ENCODE peak calls at places on chromosome 5, in ten cellular contexts. X is tibial artery, M is gastrocnemius medialis, A is astrocyte of the cerebellum, Z is colonic mucosa, G is mucosa of descending colon, I is WERI-Rb-1, T is GM23338, K is K562, B is adrenal gland. Y is an unnamed sample.

GRCh38 chr5:10533218-10533617 is 30.7 kb upstream of the ANKRD33B start:
- DNase-seq in X (no peak), M (no peak), A (no peak), Z (no peak), G (no peak), I (peak; percentile 98), T (peak; percentile 78), K (no peak), B (no peak), Y (no peak)

GRCh38 chr5:54162184-54162583 is 148.2 kb downstream of the ARL15 start:
- DNase-seq in X (no peak), M (no peak), A (no peak), Z (no peak), G (no peak), I (no peak), T (no peak), K (peak; percentile 65), B (no peak), Y (no peak)

GRCh38 chr5:35780236-35780635 is 76.5 kb upstream of the IL7R start:
- DNase-seq in X (no peak), M (no peak), A (no peak), Z (no peak), G (no peak), I (no peak), T (no peak), K (no peak), B (no peak), Y (no peak)

GRCh38 chr5:98483301-98483700 is 290.2 kb upstream of the RGMB start:
- DNase-seq in X (no peak), M (no peak), A (no peak), Z (no peak), G (no peak), I (no peak), T (no peak), K (no peak), B (no peak), Y (peak; percentile 88)

GRCh38 chr5:72292411-72292810 is 27.6 kb downstream of the MRPS27 start:
- DNase-seq in X (no peak), M (no peak), A (no peak), Z (no peak), G (no peak), I (no peak), T (no peak), K (no peak), B (no peak), Y (no peak)

GRCh38 chr5:139473105-139473504 is 2.3 kb downstream of the SMIM33 start:
- DNase-seq in X (no peak), M (no peak), A (no peak), Z (no peak), G (no peak), I (peak; percentile 40), T (peak; percentile 86), K (no peak), B (no peak), Y (no peak)

GRCh38 chr5:147190236-147190815 is 44.5 kb upstream of the STK32A start:
- DNase-seq in X (no peak), M (no peak), A (peak; percentile 55), Z (no peak), G (no peak), I (no peak), T (no peak), K (no peak), B (no peak), Y (no peak)

GRCh38 chr5:74946471-74946870 is 80.3 kb upstream of the FAM169A start:
- DNase-seq in X (no peak), M (no peak), A (no peak), Z (no peak), G (no peak), I (no peak), T (no peak), K (no peak), B (no peak), Y (no peak)

GRCh38 chr5:22372376-22372775 is 480.8 kb downstream of the CDH12 start:
- DNase-seq in X (no peak), M (no peak), A (no peak), Z (no peak), G (no peak), I (no peak), T (no peak), K (no peak), B (no peak), Y (no peak)

GRCh38 chr5:65774346-65774745 is 52.3 kb downstream of the NLN start:
- DNase-seq in X (no peak), M (no peak), A (peak; percentile 68), Z (no peak), G (no peak), I (no peak), T (no peak), K (no peak), B (no peak), Y (peak; percentile 56)

GRCh38 chr5:143601917-143602333 is 198.4 kb upstream of the NR3C1 start:
- DNase-seq in X (no peak), M (no peak), A (no peak), Z (no peak), G (no peak), I (no peak), T (no peak), K (peak; percentile 11), B (no peak), Y (no peak)

GRCh38 chr5:143536364-143536763 is 132.9 kb upstream of the NR3C1 start:
- DNase-seq in X (peak; percentile 52), M (peak; percentile 51), A (peak; percentile 91), Z (no peak), G (no peak), I (no peak), T (no peak), K (no peak), B (no peak), Y (peak; percentile 93)

GRCh38 chr5:118863345-118863744 is 125.0 kb downstream of the DTWD2 start:
- DNase-seq in X (no peak), M (no peak), A (no peak), Z (no peak), G (no peak), I (no peak), T (no peak), K (no peak), B (no peak), Y (no peak)

GRCh38 chr5:143226872-143227271 is 176.6 kb downstream of the NR3C1 start:
- DNase-seq in X (no peak), M (peak; percentile 51), A (no peak), Z (no peak), G (no peak), I (no peak), T (no peak), K (no peak), B (no peak), Y (no peak)

GRCh38 chr5:14305045-14305444 is 161.9 kb downstream of the TRIO start:
- DNase-seq in X (no peak), M (peak; percentile 57), A (no peak), Z (no peak), G (no peak), I (no peak), T (no peak), K (peak; percentile 14), B (peak; percentile 48), Y (peak; percentile 39)

GRCh38 chr5:78295035-78295961 is 800 bp upstream of the AP3B1 start:
- DNase-seq in X (peak; percentile 26), M (no peak), A (no peak), Z (peak; percentile 69), G (peak; percentile 59), I (peak; percentile 31), T (peak; percentile 91), K (peak; percentile 40), B (peak; percentile 33), Y (no peak)
- TF ChIP-seq CTCF in X (no peak), M (peak; percentile 31), A (peak; percentile 40), Z (peak; percentile 40), G (no peak), I (peak; percentile 10), T (peak; percentile 62), K (no peak), B (no peak), Y (peak; percentile 14)

GRCh38 chr5:68534131-68534940 is 318.8 kb downstream of the PIK3R1 start:
- DNase-seq in X (no peak), M (no peak), A (peak; percentile 66), Z (peak; percentile 38), G (peak; percentile 14), I (no peak), T (no peak), K (no peak), B (no peak), Y (peak; percentile 56)
- H3K4me3 ChIP-seq in X (peak overlapping the region; percentile 13), M (no peak overlapping the region), A (no peak overlapping the region), Z (no peak overlapping the region), G (no peak overlapping the region), I (no peak overlapping the region), T (no peak overlapping the region), K (no peak overlapping the region), B (no peak overlapping the region), Y (no peak overlapping the region)

DNA sequence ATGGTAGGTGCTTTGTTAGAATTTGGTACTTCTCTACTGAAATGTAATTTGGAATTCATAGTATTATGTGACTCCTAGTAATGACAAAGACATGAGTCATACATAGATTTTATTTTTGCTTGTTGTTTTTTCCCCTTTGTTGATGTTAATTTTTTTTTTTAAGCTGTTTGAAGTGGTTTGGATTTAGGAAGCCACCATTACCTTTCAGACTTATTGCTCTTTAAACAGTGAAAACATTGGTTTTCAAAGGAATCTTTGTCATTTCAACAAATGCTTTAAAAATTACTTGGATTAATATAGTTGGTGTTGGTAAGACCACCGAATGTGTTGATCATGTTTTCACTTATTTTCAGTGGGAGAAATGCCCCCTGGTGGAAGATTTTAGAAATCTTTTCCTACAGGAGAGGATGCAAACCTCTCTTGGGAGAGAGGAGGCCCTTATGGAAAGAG is 170.1 kb upstream of the PITX1 start:
- DNase-seq in X (no peak), M (no peak), A (peak; percentile 5), Z (peak; percentile 10), G (no peak), I (no peak), T (peak; percentile 54), K (peak; percentile 38), B (no peak), Y (no peak)
- TF ChIP-seq CTCF in X (peak; percentile 27), M (no peak), A (peak; percentile 40), Z (peak; percentile 51), G (no peak), I (peak; percentile 14), T (peak; percentile 48), K (peak; percentile 32), B (peak; percentile 22), Y (peak; percentile 42)

GRCh38 chr5:80140496-80140895 is 105.3 kb downstream of the THBS4 start:
- DNase-seq in X (no peak), M (no peak), A (no peak), Z (no peak), G (no peak), I (no peak), T (no peak), K (no peak), B (no peak), Y (no peak)

GRCh38 chr5:80141147-80141671 is 106.1 kb downstream of the THBS4 start:
- DNase-seq in X (peak; percentile 85), M (peak; percentile 88), A (no peak), Z (peak; percentile 43), G (peak; percentile 50), I (peak; percentile 66), T (peak; percentile 82), K (no peak), B (peak; percentile 85), Y (peak; percentile 37)

GRCh38 chr5:80142996-80143395 is 107.8 kb downstream of the THBS4 start:
- DNase-seq in X (no peak), M (no peak), A (no peak), Z (no peak), G (no peak), I (no peak), T (no peak), K (no peak), B (no peak), Y (no peak)

GRCh38 chr5:80143491-80143890 is 108.3 kb downstream of the THBS4 start:
- DNase-seq in X (no peak), M (no peak), A (no peak), Z (no peak), G (no peak), I (no peak), T (no peak), K (peak; percentile 5), B (no peak), Y (no peak)

GRCh38 chr5:80141681-80142080 is 106.5 kb downstream of the THBS4 start:
- DNase-seq in X (no peak), M (no peak), A (no peak), Z (no peak), G (no peak), I (no peak), T (peak; percentile 73), K (no peak), B (no peak), Y (no peak)
- H3K4me3 ChIP-seq in X (no peak overlapping the region), M (no peak overlapping the region), A (no peak overlapping the region), Z (no peak overlapping the region), G (no peak overlapping the region), I (no peak overlapping the region), T (peak overlapping the region; percentile 4), K (no peak overlapping the region), B (no peak overlapping the region), Y (no peak overlapping the region)